ENCODE peak calls at places on chromosomes 2 and 18, in five cellular contexts. C is heart right ventricle; H is A172; W is stimulated activated CD4-positive, alpha-beta T cell treated with anti-CD3 and anti-CD28 coated beads, Interleukin-2, amount 100 ng/mL, for 48 hours; J is AG04450. M is an unnamed sample.

GRCh38 chr2:163808406-163808805 is 72.6 kb upstream of the FIGN start:
- DNase-seq in C (no peak), H (no peak), W (no peak), J (no peak), M (no peak)

GRCh38 chr2:65826567-65826966 is 394.2 kb upstream of the SPRED2 start:
- DNase-seq in C (no peak), H (no peak), W (no peak), J (no peak), M (no peak)

GRCh38 chr2:132256251-132256902 is 94.6 kb upstream of the ANKRD30BL start:
- DNase-seq in C (no peak), H (no peak), W (no peak), J (no peak), M (no peak)

GRCh38 chr2:47483191-47483590 is 80.2 kb downstream of the MSH2 start:
- DNase-seq in C (no peak), H (no peak), W (no peak), J (no peak), M (no peak)

GRCh38 chr18:62264984-62265383 is 60.1 kb upstream of the TNFRSF11A start:
- DNase-seq in C (no peak), H (no peak), W (no peak), J (no peak), M (no peak)

GRCh38 chr2:132668189-132668833 is 1.7 kb downstream of the LYPD1 start:
- DNase-seq in C (no peak), H (no peak), W (no peak), J (no peak), M (no peak)

GRCh38 chr18:32200766-32201165 is 10.9 kb downstream of the MEP1B start:
- DNase-seq in C (no peak), H (no peak), W (no peak), J (no peak), M (no peak)

GRCh38 chr18:35463050-35463449 is 34.7 kb downstream of the INO80C start:
- DNase-seq in C (peak), H (peak), W (no peak), J (no peak), M (no peak)

GRCh38 chr2:3488768-3489448 is 30.4 kb downstream of the ADI1 start:
- DNase-seq in C (no peak), H (no peak), W (no peak), J (no peak), M (no peak)

GRCh38 chr2:235050992-235051351 is 99.2 kb downstream of the SH3BP4 start:
- DNase-seq in C (peak), H (peak), W (no peak), J (peak), M (peak)

GRCh38 chr2:195382186-195382585 is 274.8 kb upstream of the SLC39A10 start:
- DNase-seq in C (no peak), H (no peak), W (no peak), J (no peak), M (no peak)

GRCh38 chr2:154067124-154067523 is 195.4 kb downstream of the GALNT13 start:
- DNase-seq in C (no peak), H (no peak), W (no peak), J (no peak), M (no peak)

GRCh38 chr2:132766573-132766972 is 96.6 kb upstream of the LYPD1 start:
- DNase-seq in C (no peak), H (peak), W (no peak), J (no peak), M (no peak)

GRCh38 chr2:42200534-42201227 is 31.5 kb downstream of the EML4 start:
- DNase-seq in C (no peak), H (no peak), W (no peak), J (no peak), M (no peak)

GRCh38 chr2:201926071-201926470 is 107.6 kb upstream of the FZD7 start:
- DNase-seq in C (no peak), H (no peak), W (no peak), J (no peak), M (no peak)

GRCh38 chr18:49976810-49977209 is 163.5 kb upstream of the ACAA2 start:
- DNase-seq in C (no peak), H (no peak), W (no peak), J (no peak), M (no peak)

GRCh38 chr2:128425731-128426620 is 107.3 kb upstream of the HS6ST1 start:
- DNase-seq in C (no peak), H (peak), W (no peak), J (no peak), M (no peak)

M was measured in smooth muscle cell of the brain vasculature.